ENCODE peak calls at places on chromosome 5, in five cellular contexts. V, J, O, Y and I are unnamed samples.

GRCh38 chr5:161421067-161421466 is 125.5 kb downstream of the GABRB2 start:
- DNase-seq in V (no peak), J (no peak), O (no peak), Y (no peak), I (no peak)

GRCh38 chr5:128537306-128537998 is 593 bp downstream of the FBN2 start:
- DNase-seq in V (no peak), J (peak), O (peak), Y (no peak), I (no peak)

GRCh38 chr5:65205016-65205415 is 276.7 kb downstream of the ADAMTS6 start:
- DNase-seq in V (no peak), J (no peak), O (no peak), Y (no peak), I (no peak)

GRCh38 chr5:32712463-32713395 is 1.6 kb downstream of the NPR3 start:
- DNase-seq in V (no peak), J (no peak), O (no peak), Y (no peak), I (no peak)

GRCh38 chr5:57432876-57433275 is 49.7 kb downstream of the ACTBL2 start:
- DNase-seq in V (no peak), J (peak), O (no peak), Y (no peak), I (no peak)

GRCh38 chr5:178545156-178545555 is 45.0 kb downstream of the COL23A1 start:
- DNase-seq in V (no peak), J (no peak), O (no peak), Y (no peak), I (no peak)

GRCh38 chr5:134905246-134905996 is 490 bp downstream of the PCBD2 start:
- DNase-seq in V (peak), J (peak), O (no peak), Y (peak), I (peak)

GRCh38 chr5:44252545-44252944 is 136.7 kb downstream of the FGF10 start:
- DNase-seq in V (no peak), J (no peak), O (no peak), Y (no peak), I (no peak)

GRCh38 chr5:109825450-109825849 is 135.7 kb downstream of the MAN2A1 start:
- DNase-seq in V (no peak), J (peak), O (no peak), Y (no peak), I (no peak)

GRCh38 chr5:24899180-24899579 is 254.4 kb upstream of the CDH10 start:
- DNase-seq in V (no peak), J (no peak), O (no peak), Y (no peak), I (no peak)

GRCh38 chr5:68396722-68397121 is 181.2 kb downstream of the PIK3R1 start:
- DNase-seq in V (no peak), J (peak), O (no peak), Y (peak), I (peak)

GRCh38 chr5:80754900-80755299 is 100.1 kb upstream of the DHFR start:
- DNase-seq in V (no peak), J (no peak), O (no peak), Y (peak), I (no peak)

GRCh38 chr5:170745481-170746061 is 38.0 kb upstream of the GABRP start:
- DNase-seq in V (no peak), J (no peak), O (no peak), Y (peak), I (peak)

GRCh38 chr5:67816456-67816855 is 399.1 kb upstream of the PIK3R1 start:
- DNase-seq in V (no peak), J (no peak), O (no peak), Y (no peak), I (no peak)

GRCh38 chr5:82404382-82404945 is 126.3 kb upstream of the RPS23 start:
- DNase-seq in V (no peak), J (peak), O (no peak), Y (no peak), I (no peak)

GRCh38 chr5:126938461-126938860 is 91.9 kb downstream of the MARCHF3 start:
- DNase-seq in V (no peak), J (no peak), O (no peak), Y (no peak), I (no peak)

GRCh38 chr5:72693001-72693442 is 123.4 kb upstream of the TNPO1 start:
- DNase-seq in V (no peak), J (no peak), O (no peak), Y (no peak), I (no peak)

GRCh38 chr5:147675168-147675567 is 107.4 kb downstream of the JAKMIP2 start:
- DNase-seq in V (no peak), J (no peak), O (no peak), Y (no peak), I (no peak)

GRCh38 chr5:1442222-1443144 is 2.8 kb downstream of the SLC6A3 start:
- DNase-seq in V (no peak), J (no peak), O (no peak), Y (no peak), I (no peak)

GRCh38 chr5:10836991-10837390 is 76.0 kb upstream of the DAP start:
- DNase-seq in V (no peak), J (no peak), O (no peak), Y (no peak), I (no peak)

DNA sequence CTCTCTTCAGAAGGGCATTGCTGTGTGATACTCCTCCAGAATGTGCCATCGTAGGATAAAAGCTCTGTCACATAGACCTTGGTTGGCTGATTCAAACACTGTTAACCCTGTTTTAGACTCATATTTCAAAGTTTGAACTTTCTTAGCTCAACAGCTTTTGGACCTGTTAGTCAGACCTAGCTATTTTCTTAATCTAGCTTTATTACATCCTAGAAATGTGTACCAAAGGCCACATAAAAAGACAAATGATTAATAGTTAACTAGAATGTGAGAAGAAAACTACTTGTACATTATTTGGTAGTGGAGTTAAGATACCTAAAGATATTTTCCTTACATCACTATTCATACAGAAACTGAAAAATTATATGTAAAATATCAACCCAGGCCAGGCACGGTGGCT is 4.3 kb downstream of the RHOBTB3 start:
- DNase-seq in V (no peak), J (no peak), O (no peak), Y (no peak), I (no peak)
- H3K4me3 ChIP-seq in V (no peak), J (no peak), O (peak), Y (no peak), I (no peak)

GRCh38 chr5:154647760-154648143 is 107.4 kb upstream of the LARP1 start:
- DNase-seq in V (no peak), J (no peak), O (no peak), Y (no peak), I (no peak)

GRCh38 chr5:154644745-154645411 is 110.3 kb upstream of the LARP1 start:
- DNase-seq in V (no peak), J (no peak), O (no peak), Y (no peak), I (no peak)

GRCh38 chr5:154648706-154649105 is 106.5 kb upstream of the LARP1 start:
- DNase-seq in V (no peak), J (no peak), O (no peak), Y (no peak), I (no peak)

GRCh38 chr5:154648229-154648628 is 106.9 kb upstream of the LARP1 start:
- DNase-seq in V (no peak), J (no peak), O (no peak), Y (no peak), I (no peak)

DNA sequence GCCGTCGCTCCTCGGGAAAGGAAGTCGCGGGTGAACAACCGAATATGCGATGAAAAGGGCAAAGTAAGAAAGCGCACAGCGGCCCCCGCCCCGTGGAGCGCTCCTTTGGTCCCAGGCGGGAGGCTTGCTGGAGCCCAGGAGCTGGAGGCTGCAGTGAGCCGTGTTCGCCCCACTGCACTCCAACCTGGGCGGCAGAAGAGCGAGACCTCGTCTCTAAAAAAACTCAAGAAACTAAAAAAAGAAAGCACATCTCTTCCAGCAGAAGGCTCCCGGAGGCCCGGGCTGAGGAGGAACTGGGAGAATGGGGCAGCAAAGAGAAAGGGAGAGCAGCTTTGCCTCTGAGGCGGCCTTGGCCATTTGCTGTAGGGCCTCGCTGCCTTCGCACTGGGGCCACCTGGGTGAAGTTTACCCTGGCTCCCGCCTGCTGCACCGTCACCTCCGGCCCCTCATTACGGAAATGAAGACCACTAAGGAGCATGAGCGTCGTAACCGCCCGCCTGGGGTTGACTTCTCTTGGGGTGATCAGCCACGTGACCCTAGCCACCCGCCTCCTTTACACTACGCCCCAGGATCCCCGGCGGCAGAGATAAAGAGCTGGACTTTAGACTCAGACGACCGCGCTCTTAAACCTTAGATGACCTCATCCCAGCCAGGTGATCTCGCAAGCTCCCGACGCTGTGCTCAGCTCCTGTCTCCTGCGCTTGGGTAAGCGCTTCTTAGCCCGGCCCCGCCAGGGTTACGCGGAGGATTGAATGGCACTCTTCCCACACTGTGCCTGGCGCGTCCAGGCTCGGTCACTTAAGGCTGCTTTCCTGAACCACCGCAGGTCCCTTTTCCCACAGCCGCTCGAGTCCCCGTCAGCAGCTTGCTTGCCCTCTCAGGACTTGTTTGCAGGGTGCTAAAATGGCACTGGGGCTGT is 108.1 kb upstream of the LARP1 start:
- DNase-seq in V (no peak), J (no peak), O (peak), Y (peak), I (peak)
- H3K4me3 ChIP-seq in V (peak), J (no peak), O (peak), Y (no peak), I (peak)

GRCh38 chr5:58754250-58754649 is 171.4 kb downstream of the RAB3C start:
- DNase-seq in V (no peak), J (no peak), O (no peak), Y (no peak), I (no peak)
- H3K4me3 ChIP-seq in V (no peak), J (no peak), O (no peak), Y (no peak), I (no peak)

DNA sequence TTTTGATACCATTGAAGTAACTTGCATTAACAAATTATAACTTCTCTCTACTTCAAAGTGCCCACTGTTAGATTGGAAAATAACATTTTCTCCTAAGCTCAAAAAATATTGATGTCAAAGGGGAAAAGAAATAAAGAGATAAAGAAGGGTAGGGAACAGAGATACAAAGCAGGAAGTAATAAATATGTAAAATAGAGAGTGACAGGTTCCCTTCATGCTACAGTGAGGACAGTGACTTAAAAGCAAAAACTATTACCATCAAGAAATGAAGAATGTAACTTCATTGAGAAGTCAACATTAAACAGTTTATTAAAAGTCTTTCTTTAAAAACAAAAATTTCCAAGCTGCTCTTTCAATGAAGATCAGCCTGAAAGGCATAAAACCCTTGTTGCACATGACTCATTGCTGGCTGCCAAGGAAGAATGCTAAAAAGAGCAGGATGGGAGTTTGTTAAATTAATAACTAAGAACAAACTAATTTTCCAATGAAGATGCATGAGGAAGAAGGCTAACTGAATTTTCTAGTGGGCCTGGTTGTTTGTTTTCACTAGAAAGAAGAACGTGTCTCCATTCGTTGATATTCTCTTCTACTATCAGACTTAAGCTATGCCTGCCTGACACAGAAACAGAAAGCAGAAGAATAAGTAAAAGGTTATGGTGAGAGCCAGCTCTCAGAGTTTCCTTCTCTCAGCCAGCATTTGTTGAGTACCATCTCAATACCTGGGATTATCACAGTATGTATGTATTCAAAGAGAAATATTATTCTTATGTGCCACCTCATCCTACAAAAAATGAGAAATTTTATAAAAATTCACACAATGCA is 197.7 kb upstream of the NREP start:
- DNase-seq in V (no peak), J (no peak), O (no peak), Y (no peak), I (no peak)
- H3K4me3 ChIP-seq in V (no peak), J (no peak), O (no peak), Y (no peak), I (no peak)

GRCh38 chr5:88878976-88879375 is 4.0 kb downstream of the MEF2C start:
- DNase-seq in V (no peak), J (no peak), O (no peak), Y (no peak), I (no peak)

GRCh38 chr5:88877826-88878225 is 5.2 kb downstream of the MEF2C start:
- DNase-seq in V (no peak), J (no peak), O (no peak), Y (no peak), I (no peak)

GRCh38 chr5:88873447-88873846 is 9.5 kb downstream of the MEF2C start:
- DNase-seq in V (no peak), J (no peak), O (no peak), Y (no peak), I (no peak)

GRCh38 chr5:88872971-88873370 is 10.0 kb downstream of the MEF2C start:
- DNase-seq in V (no peak), J (no peak), O (no peak), Y (no peak), I (no peak)

DNA sequence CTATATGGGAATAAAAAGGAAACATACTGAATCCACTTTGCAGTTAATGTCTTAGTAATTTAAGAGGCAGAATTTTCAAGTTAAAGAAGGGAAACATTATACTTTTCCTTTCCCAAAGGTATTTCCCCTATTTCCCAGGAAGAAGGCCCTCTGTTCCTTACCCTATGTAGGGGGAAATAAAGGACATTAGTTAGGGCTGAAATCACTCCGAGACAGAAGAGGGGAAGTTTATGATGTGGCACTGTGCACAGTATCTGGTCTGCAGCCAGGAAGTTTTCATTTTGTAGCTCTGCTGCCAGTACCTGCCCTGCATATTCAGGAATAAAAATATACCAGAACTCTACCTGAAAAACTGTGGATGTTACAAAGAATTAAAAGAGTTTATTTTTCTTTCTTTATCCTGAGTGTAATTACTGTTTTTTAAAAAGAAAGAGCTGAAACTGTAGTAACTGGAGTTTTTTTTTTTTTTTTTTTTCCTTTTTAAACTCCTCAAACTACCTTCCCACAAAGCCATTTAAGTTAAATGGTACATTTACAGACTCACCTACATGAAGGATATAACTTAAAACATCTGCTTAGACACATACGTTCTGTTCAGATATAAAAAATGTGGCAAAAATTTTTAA is 7.3 kb downstream of the MEF2C start:
- DNase-seq in V (no peak), J (no peak), O (no peak), Y (peak), I (no peak)
- H3K4me3 ChIP-seq in V (no peak), J (no peak), O (peak), Y (no peak), I (no peak)

GRCh38 chr5:88876714-88877113 is 6.3 kb downstream of the MEF2C start:
- DNase-seq in V (no peak), J (no peak), O (no peak), Y (no peak), I (no peak)
- H3K4me3 ChIP-seq in V (no peak), J (no peak), O (peak), Y (no peak), I (no peak)

GRCh38 chr5:3310551-3311340 is 284.9 kb upstream of the IRX1 start:
- DNase-seq in V (no peak), J (no peak), O (no peak), Y (no peak), I (no peak)
- H3K4me3 ChIP-seq in V (no peak), J (no peak), O (no peak), Y (no peak), I (no peak)

GRCh38 chr5:132823481-132824050 is 6.9 kb downstream of the SHROOM1 start:
- DNase-seq in V (no peak), J (no peak), O (no peak), Y (no peak), I (no peak)

GRCh38 chr5:132824426-132824825 is 6.0 kb downstream of the SHROOM1 start:
- DNase-seq in V (no peak), J (no peak), O (no peak), Y (no peak), I (no peak)

GRCh38 chr5:132825824-132826391 is 4.5 kb downstream of the SHROOM1 start:
- DNase-seq in V (no peak), J (no peak), O (no peak), Y (no peak), I (no peak)

GRCh38 chr5:132826424-132827082 is 3.9 kb downstream of the SHROOM1 start:
- DNase-seq in V (no peak), J (no peak), O (no peak), Y (no peak), I (no peak)

DNA sequence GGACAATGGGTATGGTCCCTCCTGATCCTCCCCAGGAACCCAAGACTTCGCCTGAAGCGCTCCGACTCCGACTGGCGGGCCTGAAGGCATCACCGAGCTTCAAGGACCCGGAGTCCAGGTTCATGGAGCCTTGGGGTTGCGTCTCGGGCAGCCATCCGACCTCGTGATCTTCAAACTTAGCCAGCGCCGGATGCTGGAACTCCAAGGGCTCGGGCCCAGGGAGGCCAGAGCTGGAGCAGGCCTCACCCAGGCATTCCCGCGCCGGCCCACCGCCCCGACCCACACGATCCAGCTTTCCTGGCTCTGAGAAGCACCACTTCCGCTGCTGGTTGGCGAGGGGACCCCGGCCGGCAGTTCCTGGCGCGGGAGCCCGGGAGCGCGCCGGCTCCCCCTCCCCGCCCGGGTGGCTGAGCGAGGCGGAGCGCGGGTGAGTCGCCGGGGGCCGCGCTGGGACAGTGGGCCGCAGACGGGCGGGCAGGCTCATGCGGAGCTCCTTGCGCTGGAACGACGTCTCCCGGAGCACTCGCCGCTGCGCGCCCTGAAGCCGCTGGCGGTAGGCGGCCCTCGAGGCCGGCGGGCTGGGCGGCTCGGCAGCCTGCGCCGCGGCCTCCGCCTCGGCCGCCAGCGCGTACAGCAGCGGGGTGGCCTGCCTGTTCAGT is 5.2 kb downstream of the SHROOM1 start:
- DNase-seq in V (no peak), J (no peak), O (no peak), Y (no peak), I (no peak)
- H3K4me3 ChIP-seq in V (no peak), J (no peak), O (no peak), Y (no peak), I (no peak)